ENCODE peak calls at places on chromosomes 5 and 9, in ten cellular contexts. One of them, this sample, is unnamed.

GRCh38 chr9:125763373-125763772 is 16.2 kb downstream of the PBX3 start:
- DNase-seq in CD8-positive, alpha-beta memory T cell: no peak
- DNase-seq in sigmoid colon: no peak
- DNase-seq in neuronal stem cell: no peak
- DNase-seq in A549: peak
- DNase-seq in lung: no peak
- DNase-seq in left lung: no peak
- DNase-seq in keratinocyte: peak
- DNase-seq in astrocyte of the spinal cord: peak
- DNase-seq in PC-9: peak
- DNase-seq in this sample: no peak

GRCh38 chr9:121896545-121896943 is 196.6 kb downstream of the TTLL11 start:
- DNase-seq in sigmoid colon: no peak
- DNase-seq in lung: no peak
- DNase-seq in astrocyte of the spinal cord: no peak
- DNase-seq in neuronal stem cell: no peak
- DNase-seq in keratinocyte: no peak
- DNase-seq in left lung: no peak
- DNase-seq in CD8-positive, alpha-beta memory T cell: no peak
- DNase-seq in A549: no peak
- DNase-seq in PC-9: no peak
- DNase-seq in this sample: no peak

GRCh38 chr5:123036391-123037103 is at the start of gene PPIC:
- DNase-seq in keratinocyte: no peak
- DNase-seq in sigmoid colon: peak
- DNase-seq in CD8-positive, alpha-beta memory T cell: no peak
- DNase-seq in left lung: peak
- DNase-seq in neuronal stem cell: peak
- DNase-seq in lung: peak
- DNase-seq in astrocyte of the spinal cord: peak
- DNase-seq in A549: peak
- DNase-seq in PC-9: peak
- DNase-seq in this sample: peak

GRCh38 chr5:55350754-55351153 is 43.0 kb downstream of the MTREX start:
- DNase-seq in left lung: no peak
- DNase-seq in CD8-positive, alpha-beta memory T cell: no peak
- DNase-seq in neuronal stem cell: no peak
- DNase-seq in sigmoid colon: no peak
- DNase-seq in astrocyte of the spinal cord: no peak
- DNase-seq in keratinocyte: no peak
- DNase-seq in PC-9: no peak
- DNase-seq in A549: no peak
- DNase-seq in lung: no peak
- DNase-seq in this sample: no peak

GRCh38 chr5:124156408-124157027 is 589.9 kb downstream of the ZNF608 start:
- DNase-seq in astrocyte of the spinal cord: peak
- DNase-seq in sigmoid colon: no peak
- DNase-seq in neuronal stem cell: no peak
- DNase-seq in keratinocyte: no peak
- DNase-seq in lung: no peak
- DNase-seq in left lung: no peak
- DNase-seq in PC-9: no peak
- DNase-seq in A549: no peak
- DNase-seq in CD8-positive, alpha-beta memory T cell: no peak
- DNase-seq in this sample: peak

GRCh38 chr5:32172908-32173393 is 1.2 kb downstream of the GOLPH3 start:
- DNase-seq in sigmoid colon: no peak
- DNase-seq in neuronal stem cell: no peak
- DNase-seq in left lung: no peak
- DNase-seq in lung: no peak
- DNase-seq in PC-9: no peak
- DNase-seq in astrocyte of the spinal cord: peak
- DNase-seq in CD8-positive, alpha-beta memory T cell: peak
- DNase-seq in keratinocyte: no peak
- DNase-seq in A549: no peak
- DNase-seq in this sample: no peak

GRCh38 chr5:179294891-179295777 is 50.1 kb downstream of the ADAMTS2 start:
- DNase-seq in PC-9: no peak
- DNase-seq in lung: no peak
- DNase-seq in A549: no peak
- DNase-seq in CD8-positive, alpha-beta memory T cell: no peak
- DNase-seq in sigmoid colon: peak
- DNase-seq in neuronal stem cell: no peak
- DNase-seq in left lung: peak
- DNase-seq in astrocyte of the spinal cord: peak
- DNase-seq in keratinocyte: no peak
- DNase-seq in this sample: no peak

GRCh38 chr9:38016375-38017120 is 52.5 kb downstream of the SHB start:
- DNase-seq in A549: peak
- DNase-seq in astrocyte of the spinal cord: peak
- DNase-seq in keratinocyte: no peak
- DNase-seq in left lung: no peak
- DNase-seq in sigmoid colon: no peak
- DNase-seq in neuronal stem cell: no peak
- DNase-seq in lung: no peak
- DNase-seq in PC-9: no peak
- DNase-seq in CD8-positive, alpha-beta memory T cell: no peak
- DNase-seq in this sample: peak

GRCh38 chr9:96376926-96377874 is 6.3 kb downstream of the SLC35D2 start:
- DNase-seq in lung: peak
- DNase-seq in neuronal stem cell: no peak
- DNase-seq in keratinocyte: no peak
- DNase-seq in astrocyte of the spinal cord: peak
- DNase-seq in PC-9: peak
- DNase-seq in A549: no peak
- DNase-seq in left lung: peak
- DNase-seq in sigmoid colon: peak
- DNase-seq in CD8-positive, alpha-beta memory T cell: no peak
- DNase-seq in this sample: peak

GRCh38 chr5:30561771-30562170 is 631.7 kb upstream of the CDH6 start:
- DNase-seq in PC-9: no peak
- DNase-seq in lung: no peak
- DNase-seq in A549: no peak
- DNase-seq in astrocyte of the spinal cord: no peak
- DNase-seq in sigmoid colon: no peak
- DNase-seq in CD8-positive, alpha-beta memory T cell: no peak
- DNase-seq in keratinocyte: no peak
- DNase-seq in neuronal stem cell: no peak
- DNase-seq in left lung: no peak
- DNase-seq in this sample: no peak

GRCh38 chr9:101026824-101027223 is 1.7 kb upstream of the PLPPR1 start:
- DNase-seq in sigmoid colon: no peak
- DNase-seq in left lung: no peak
- DNase-seq in astrocyte of the spinal cord: no peak
- DNase-seq in A549: no peak
- DNase-seq in keratinocyte: no peak
- DNase-seq in PC-9: no peak
- DNase-seq in neuronal stem cell: no peak
- DNase-seq in CD8-positive, alpha-beta memory T cell: no peak
- DNase-seq in lung: no peak
- DNase-seq in this sample: no peak

GRCh38 chr5:13331585-13331984 is 612.9 kb downstream of the DNAH5 start:
- DNase-seq in PC-9: no peak
- DNase-seq in A549: no peak
- DNase-seq in sigmoid colon: no peak
- DNase-seq in CD8-positive, alpha-beta memory T cell: no peak
- DNase-seq in keratinocyte: no peak
- DNase-seq in left lung: no peak
- DNase-seq in astrocyte of the spinal cord: no peak
- DNase-seq in neuronal stem cell: no peak
- DNase-seq in lung: no peak
- DNase-seq in this sample: no peak

GRCh38 chr5:96747718-96748117 is 60.0 kb downstream of the ERAP1 start:
- DNase-seq in astrocyte of the spinal cord: no peak
- DNase-seq in sigmoid colon: no peak
- DNase-seq in left lung: no peak
- DNase-seq in keratinocyte: no peak
- DNase-seq in CD8-positive, alpha-beta memory T cell: no peak
- DNase-seq in PC-9: no peak
- DNase-seq in A549: no peak
- DNase-seq in lung: no peak
- DNase-seq in neuronal stem cell: no peak
- DNase-seq in this sample: no peak

GRCh38 chr9:80797841-80798688 is 891.3 kb downstream of the TLE1 start:
- DNase-seq in left lung: peak
- DNase-seq in lung: no peak
- DNase-seq in keratinocyte: no peak
- DNase-seq in astrocyte of the spinal cord: peak
- DNase-seq in CD8-positive, alpha-beta memory T cell: no peak
- DNase-seq in A549: no peak
- DNase-seq in neuronal stem cell: no peak
- DNase-seq in PC-9: no peak
- DNase-seq in sigmoid colon: peak
- DNase-seq in this sample: peak

GRCh38 chr5:180860887-180861822 is at the start of gene ZFP62:
- DNase-seq in astrocyte of the spinal cord: peak
- DNase-seq in lung: peak
- DNase-seq in keratinocyte: peak
- DNase-seq in A549: peak
- DNase-seq in CD8-positive, alpha-beta memory T cell: peak
- DNase-seq in left lung: peak
- DNase-seq in sigmoid colon: peak
- DNase-seq in neuronal stem cell: peak
- DNase-seq in PC-9: peak
- DNase-seq in this sample: peak
- H3K4me3 ChIP-seq in astrocyte of the spinal cord: peak
- H3K4me3 ChIP-seq in lung: peak
- H3K4me3 ChIP-seq in keratinocyte: peak
- H3K4me3 ChIP-seq in A549: peak
- H3K4me3 ChIP-seq in CD8-positive, alpha-beta memory T cell: peak
- H3K4me3 ChIP-seq in left lung: peak
- H3K4me3 ChIP-seq in sigmoid colon: peak
- H3K4me3 ChIP-seq in neuronal stem cell: peak
- H3K4me3 ChIP-seq in PC-9: peak
- H3K4me3 ChIP-seq in this sample: peak

DNA sequence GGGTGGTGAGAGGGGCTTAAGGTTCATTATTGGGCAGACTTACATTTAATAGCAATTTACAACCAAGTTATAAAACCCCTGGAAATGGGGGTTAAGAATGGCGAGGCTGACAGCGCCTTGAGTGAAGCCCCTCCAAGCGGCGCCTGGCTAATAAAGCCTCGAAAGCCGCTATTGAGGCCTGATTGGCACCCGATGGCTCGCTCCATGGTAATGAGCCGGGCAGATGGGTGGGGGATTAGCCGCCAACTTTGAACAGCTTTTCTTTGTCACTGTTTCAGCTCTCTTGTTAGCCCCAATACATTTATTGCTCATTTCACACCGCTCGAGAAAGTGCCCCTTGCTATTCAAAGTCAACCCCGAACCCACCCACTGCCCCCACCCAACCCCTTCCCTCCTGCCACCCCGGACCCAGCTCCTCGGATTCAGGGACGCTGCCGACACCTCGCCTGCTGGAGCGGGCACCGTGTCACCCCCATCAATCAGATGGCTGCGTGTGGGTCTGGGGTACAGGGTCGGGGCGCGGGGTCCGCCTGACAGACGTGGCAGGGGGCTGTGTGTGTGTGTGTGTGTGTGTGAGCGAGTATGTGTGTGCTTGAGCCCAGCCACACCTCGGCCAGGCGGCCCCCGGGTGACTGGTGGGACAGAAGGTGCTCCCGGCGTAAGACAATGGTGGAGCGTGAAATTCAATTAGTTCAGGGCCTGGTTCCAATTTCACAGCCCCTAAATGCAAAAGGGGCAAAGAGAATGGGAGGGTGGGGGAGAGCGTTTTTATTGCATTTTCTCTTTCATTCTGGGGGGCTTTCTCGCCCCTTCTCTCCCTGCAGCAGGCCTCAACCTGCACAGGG is 34.2 kb downstream of the ASS1 start:
- DNase-seq in neuronal stem cell: peak
- DNase-seq in sigmoid colon: no peak
- DNase-seq in CD8-positive, alpha-beta memory T cell: no peak
- DNase-seq in lung: no peak
- DNase-seq in PC-9: no peak
- DNase-seq in left lung: no peak
- DNase-seq in A549: no peak
- DNase-seq in keratinocyte: no peak
- DNase-seq in astrocyte of the spinal cord: no peak
- DNase-seq in this sample: no peak
- H3K4me3 ChIP-seq in neuronal stem cell: no peak
- H3K4me3 ChIP-seq in sigmoid colon: no peak
- H3K4me3 ChIP-seq in CD8-positive, alpha-beta memory T cell: no peak
- H3K4me3 ChIP-seq in lung: no peak
- H3K4me3 ChIP-seq in PC-9: no peak
- H3K4me3 ChIP-seq in left lung: no peak
- H3K4me3 ChIP-seq in A549: no peak
- H3K4me3 ChIP-seq in keratinocyte: no peak
- H3K4me3 ChIP-seq in astrocyte of the spinal cord: no peak
- H3K4me3 ChIP-seq in this sample: no peak

DNA sequence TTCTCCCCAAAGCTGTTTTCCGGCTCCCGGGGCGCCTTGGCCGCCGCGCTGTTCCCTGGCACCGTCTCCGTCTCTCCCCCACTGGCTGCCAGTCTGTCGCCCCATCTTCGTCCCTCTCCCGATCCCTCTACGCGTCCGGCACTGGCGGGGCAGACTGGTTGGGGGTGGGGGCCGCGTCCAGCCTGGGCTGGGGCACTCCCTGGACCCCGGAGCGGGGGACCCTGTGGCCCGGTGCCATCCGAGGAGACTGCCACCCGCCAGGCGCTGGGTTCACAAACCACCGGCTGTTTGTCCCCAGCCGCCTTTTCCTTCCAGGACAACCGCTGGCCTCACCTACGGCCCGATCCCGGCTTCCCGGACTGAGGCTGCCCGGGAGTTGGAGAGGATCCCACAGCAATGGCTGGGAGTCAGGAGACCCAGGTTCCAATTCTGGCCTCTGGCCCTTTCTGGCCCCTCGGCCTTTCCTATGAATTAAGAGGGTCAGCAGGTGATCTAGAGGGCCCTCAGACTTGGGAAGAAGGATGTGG is 1.0 kb upstream of the FIBCD1 start:
- DNase-seq in lung: no peak
- DNase-seq in keratinocyte: no peak
- DNase-seq in PC-9: peak
- DNase-seq in A549: no peak
- DNase-seq in astrocyte of the spinal cord: no peak
- DNase-seq in sigmoid colon: no peak
- DNase-seq in CD8-positive, alpha-beta memory T cell: no peak
- DNase-seq in left lung: no peak
- DNase-seq in neuronal stem cell: no peak
- DNase-seq in this sample: no peak
- H3K4me3 ChIP-seq in lung: no peak
- H3K4me3 ChIP-seq in keratinocyte: no peak
- H3K4me3 ChIP-seq in PC-9: no peak
- H3K4me3 ChIP-seq in A549: peak
- H3K4me3 ChIP-seq in astrocyte of the spinal cord: no peak
- H3K4me3 ChIP-seq in sigmoid colon: peak
- H3K4me3 ChIP-seq in CD8-positive, alpha-beta memory T cell: no peak
- H3K4me3 ChIP-seq in left lung: peak
- H3K4me3 ChIP-seq in neuronal stem cell: no peak
- H3K4me3 ChIP-seq in this sample: no peak

DNA sequence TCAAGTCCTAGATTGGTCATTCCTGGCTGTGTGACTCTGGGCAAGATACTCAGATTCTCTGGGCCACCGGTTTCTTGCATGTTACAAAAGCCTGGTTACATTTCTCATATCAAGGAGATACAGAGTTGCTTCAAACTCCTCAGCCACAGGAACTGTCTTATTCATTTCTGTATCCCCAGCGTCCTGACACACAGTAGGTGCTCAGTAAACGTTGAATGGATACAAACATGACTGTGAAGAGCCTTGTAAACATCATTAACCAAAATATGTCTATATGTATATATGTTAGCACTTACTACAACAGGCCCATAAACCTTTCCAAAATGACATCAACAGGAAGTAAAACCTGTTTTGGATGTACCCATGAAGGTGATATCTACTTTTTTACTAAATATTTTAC is 1.6 kb downstream of the CLTB start:
- DNase-seq in neuronal stem cell: no peak
- DNase-seq in sigmoid colon: no peak
- DNase-seq in A549: no peak
- DNase-seq in keratinocyte: no peak
- DNase-seq in PC-9: no peak
- DNase-seq in astrocyte of the spinal cord: no peak
- DNase-seq in CD8-positive, alpha-beta memory T cell: no peak
- DNase-seq in lung: no peak
- DNase-seq in left lung: no peak
- DNase-seq in this sample: no peak
- H3K4me3 ChIP-seq in neuronal stem cell: no peak
- H3K4me3 ChIP-seq in sigmoid colon: peak
- H3K4me3 ChIP-seq in A549: no peak
- H3K4me3 ChIP-seq in keratinocyte: peak
- H3K4me3 ChIP-seq in PC-9: peak
- H3K4me3 ChIP-seq in astrocyte of the spinal cord: no peak
- H3K4me3 ChIP-seq in CD8-positive, alpha-beta memory T cell: no peak
- H3K4me3 ChIP-seq in lung: no peak
- H3K4me3 ChIP-seq in left lung: peak
- H3K4me3 ChIP-seq in this sample: no peak